ENCODE peak calls at places on chromosomes 1 and 21, in four cellular contexts. One of them, this sample, is unnamed.

GRCh38 chr1:204978782-204979181 is 64.2 kb upstream of the CNTN2 start:
- DNase-seq in stimulated activated CD8-positive, alpha-beta memory T cell treated with anti-CD3 and anti-CD28 coated beads, Interleukin-7, amount 100 ng/mL, for 4 hours: no peak
- DNase-seq in amniotic stem cell: no peak
- DNase-seq in endodermal cell: no peak
- DNase-seq in this sample: no peak

GRCh38 chr1:183522104-183522503 is 49.8 kb downstream of the SMG7 start:
- DNase-seq in stimulated activated CD8-positive, alpha-beta memory T cell treated with anti-CD3 and anti-CD28 coated beads, Interleukin-7, amount 100 ng/mL, for 4 hours: no peak
- DNase-seq in endodermal cell: no peak
- DNase-seq in amniotic stem cell: no peak
- DNase-seq in this sample: no peak

GRCh38 chr1:87056974-87057373 is 142.5 kb downstream of the HS2ST1 start:
- DNase-seq in stimulated activated CD8-positive, alpha-beta memory T cell treated with anti-CD3 and anti-CD28 coated beads, Interleukin-7, amount 100 ng/mL, for 4 hours: no peak
- DNase-seq in amniotic stem cell: no peak
- DNase-seq in endodermal cell: no peak
- DNase-seq in this sample: no peak

GRCh38 chr1:243501002-243501401 is 245.2 kb downstream of the SDCCAG8 start:
- DNase-seq in endodermal cell: no peak
- DNase-seq in stimulated activated CD8-positive, alpha-beta memory T cell treated with anti-CD3 and anti-CD28 coated beads, Interleukin-7, amount 100 ng/mL, for 4 hours: no peak
- DNase-seq in amniotic stem cell: no peak
- DNase-seq in this sample: no peak

GRCh38 chr1:97377432-97378034 is 543.3 kb downstream of the DPYD start:
- DNase-seq in endodermal cell: no peak
- DNase-seq in stimulated activated CD8-positive, alpha-beta memory T cell treated with anti-CD3 and anti-CD28 coated beads, Interleukin-7, amount 100 ng/mL, for 4 hours: no peak
- DNase-seq in amniotic stem cell: no peak
- DNase-seq in this sample: no peak

GRCh38 chr1:16393255-16394177 is 26.5 kb downstream of the SZRD1 start:
- DNase-seq in amniotic stem cell: no peak
- DNase-seq in endodermal cell: no peak
- DNase-seq in stimulated activated CD8-positive, alpha-beta memory T cell treated with anti-CD3 and anti-CD28 coated beads, Interleukin-7, amount 100 ng/mL, for 4 hours: no peak
- DNase-seq in this sample: peak

GRCh38 chr21:38990424-38990794 is 184.7 kb downstream of the ETS2 start:
- DNase-seq in amniotic stem cell: no peak
- DNase-seq in endodermal cell: peak
- DNase-seq in stimulated activated CD8-positive, alpha-beta memory T cell treated with anti-CD3 and anti-CD28 coated beads, Interleukin-7, amount 100 ng/mL, for 4 hours: no peak
- DNase-seq in this sample: no peak

GRCh38 chr1:173267453-173267945 is 60.4 kb upstream of the TNFSF4 start:
- DNase-seq in endodermal cell: no peak
- DNase-seq in amniotic stem cell: no peak
- DNase-seq in stimulated activated CD8-positive, alpha-beta memory T cell treated with anti-CD3 and anti-CD28 coated beads, Interleukin-7, amount 100 ng/mL, for 4 hours: no peak
- DNase-seq in this sample: no peak

GRCh38 chr1:237281481-237281880 is 239.5 kb downstream of the RYR2 start:
- DNase-seq in stimulated activated CD8-positive, alpha-beta memory T cell treated with anti-CD3 and anti-CD28 coated beads, Interleukin-7, amount 100 ng/mL, for 4 hours: no peak
- DNase-seq in amniotic stem cell: no peak
- DNase-seq in endodermal cell: no peak
- DNase-seq in this sample: no peak

GRCh38 chr1:41775961-41776585 is 142.6 kb downstream of the HIVEP3 start:
- DNase-seq in amniotic stem cell: no peak
- DNase-seq in stimulated activated CD8-positive, alpha-beta memory T cell treated with anti-CD3 and anti-CD28 coated beads, Interleukin-7, amount 100 ng/mL, for 4 hours: no peak
- DNase-seq in endodermal cell: no peak
- DNase-seq in this sample: no peak

GRCh38 chr1:8318436-8318835 is 522 bp downstream of the SLC45A1 start:
- DNase-seq in amniotic stem cell: no peak
- DNase-seq in stimulated activated CD8-positive, alpha-beta memory T cell treated with anti-CD3 and anti-CD28 coated beads, Interleukin-7, amount 100 ng/mL, for 4 hours: no peak
- DNase-seq in endodermal cell: no peak
- DNase-seq in this sample: no peak

GRCh38 chr1:90384152-90384650 is 332.9 kb downstream of the BARHL2 start:
- DNase-seq in amniotic stem cell: no peak
- DNase-seq in stimulated activated CD8-positive, alpha-beta memory T cell treated with anti-CD3 and anti-CD28 coated beads, Interleukin-7, amount 100 ng/mL, for 4 hours: no peak
- DNase-seq in endodermal cell: peak
- DNase-seq in this sample: no peak

This sample was measured in Right ventricle myocardium superior.